ENCODE peak calls at places on chromosomes 12 and 14, in ten cellular contexts. O is omental fat pad, T is nephron progenitor cell, Q is IMR-90, K is endothelial cell, G is Peyer's patch, M is WTC11, X is fibroblast of pulmonary artery, W is esophagus squamous epithelium, C is HFF-Myc. Y is an unnamed sample.

GRCh38 chr12:102548543-102548942 is 68.2 kb upstream of the IGF1 start:
- DNase-seq in O (no peak), T (no peak), Q (no peak), K (no peak), G (no peak), M (no peak), X (no peak), W (no peak), C (no peak), Y (no peak)

GRCh38 chr14:72045885-72046284 is 113.7 kb downstream of the RGS6 start:
- DNase-seq in O (no peak), T (no peak), Q (no peak), K (no peak), G (no peak), M (no peak), X (no peak), W (no peak), C (no peak), Y (no peak)

GRCh38 chr14:21066882-21067502 is 3.1 kb upstream of the ARHGEF40 start:
- DNase-seq in O (no peak), T (no peak), Q (no peak), K (no peak), G (no peak), M (no peak), X (no peak), W (no peak), C (no peak), Y (no peak)

GRCh38 chr14:24052656-24053547 is 1.1 kb downstream of the CARMIL3 start:
- DNase-seq in O (no peak), T (no peak), Q (no peak), K (no peak), G (no peak), M (no peak), X (no peak), W (no peak), C (no peak), Y (no peak)

GRCh38 chr14:92702441-92702918 is 45.9 kb downstream of the LGMN start:
- DNase-seq in O (no peak), T (no peak), Q (no peak), K (no peak), G (peak), M (no peak), X (no peak), W (no peak), C (no peak), Y (no peak)

GRCh38 chr12:107125833-107126232 is 32.5 kb upstream of the CRY1 start:
- DNase-seq in O (no peak), T (no peak), Q (no peak), K (no peak), G (no peak), M (no peak), X (no peak), W (no peak), C (no peak), Y (no peak)

GRCh38 chr14:37591941-37592287 is 3.1 kb downstream of the FOXA1 start:
- DNase-seq in O (no peak), T (no peak), Q (no peak), K (no peak), G (no peak), M (peak), X (no peak), W (no peak), C (no peak), Y (no peak)

GRCh38 chr14:102028733-102029132 is 58.1 kb downstream of the HSP90AA1 start:
- DNase-seq in O (no peak), T (no peak), Q (peak), K (no peak), G (no peak), M (no peak), X (peak), W (no peak), C (no peak), Y (peak)

GRCh38 chr12:77435446-77436091 is 370.2 kb upstream of the E2F7 start:
- DNase-seq in O (no peak), T (no peak), Q (no peak), K (no peak), G (no peak), M (no peak), X (no peak), W (no peak), C (no peak), Y (no peak)

GRCh38 chr14:37592288-37593274 is 2.5 kb downstream of the FOXA1 start:
- DNase-seq in O (no peak), T (peak), Q (no peak), K (no peak), G (no peak), M (peak), X (no peak), W (no peak), C (no peak), Y (no peak)

GRCh38 chr12:49909826-49910225 is 6.1 kb upstream of the FAIM2 start:
- DNase-seq in O (no peak), T (peak), Q (peak), K (no peak), G (no peak), M (peak), X (peak), W (no peak), C (peak), Y (peak)

GRCh38 chr12:92558806-92559205 is 144.0 kb upstream of the PLEKHG7 start:
- DNase-seq in O (no peak), T (no peak), Q (peak), K (no peak), G (no peak), M (no peak), X (no peak), W (no peak), C (no peak), Y (no peak)

GRCh38 chr12:121017966-121018491 is 1.7 kb upstream of the C12orf43 start:
- DNase-seq in O (no peak), T (no peak), Q (no peak), K (no peak), G (no peak), M (no peak), X (no peak), W (no peak), C (no peak), Y (no peak)

GRCh38 chr14:68463705-68464104 is 329.2 kb downstream of the ZFP36L1 start:
- DNase-seq in O (no peak), T (no peak), Q (no peak), K (no peak), G (no peak), M (no peak), X (no peak), W (no peak), C (no peak), Y (no peak)

GRCh38 chr14:68464716-68465115 is 328.2 kb downstream of the ZFP36L1 start:
- DNase-seq in O (no peak), T (no peak), Q (peak), K (no peak), G (no peak), M (no peak), X (no peak), W (no peak), C (no peak), Y (no peak)

GRCh38 chr14:68463299-68463698 is 329.6 kb downstream of the ZFP36L1 start:
- DNase-seq in O (no peak), T (no peak), Q (no peak), K (no peak), G (no peak), M (no peak), X (no peak), W (no peak), C (no peak), Y (no peak)

GRCh38 chr14:68461086-68461485 is 331.8 kb downstream of the ZFP36L1 start:
- DNase-seq in O (no peak), T (no peak), Q (no peak), K (no peak), G (no peak), M (no peak), X (no peak), W (no peak), C (no peak), Y (no peak)

GRCh38 chr14:68462683-68463082 is 330.2 kb downstream of the ZFP36L1 start:
- DNase-seq in O (no peak), T (no peak), Q (no peak), K (no peak), G (no peak), M (no peak), X (no peak), W (no peak), C (no peak), Y (no peak)
- TF ChIP-seq CTCF in O (no peak), T (no peak), Q (peak), K (no peak), G (no peak), M (no peak), X (peak), W (peak), C (peak), Y (peak)

DNA sequence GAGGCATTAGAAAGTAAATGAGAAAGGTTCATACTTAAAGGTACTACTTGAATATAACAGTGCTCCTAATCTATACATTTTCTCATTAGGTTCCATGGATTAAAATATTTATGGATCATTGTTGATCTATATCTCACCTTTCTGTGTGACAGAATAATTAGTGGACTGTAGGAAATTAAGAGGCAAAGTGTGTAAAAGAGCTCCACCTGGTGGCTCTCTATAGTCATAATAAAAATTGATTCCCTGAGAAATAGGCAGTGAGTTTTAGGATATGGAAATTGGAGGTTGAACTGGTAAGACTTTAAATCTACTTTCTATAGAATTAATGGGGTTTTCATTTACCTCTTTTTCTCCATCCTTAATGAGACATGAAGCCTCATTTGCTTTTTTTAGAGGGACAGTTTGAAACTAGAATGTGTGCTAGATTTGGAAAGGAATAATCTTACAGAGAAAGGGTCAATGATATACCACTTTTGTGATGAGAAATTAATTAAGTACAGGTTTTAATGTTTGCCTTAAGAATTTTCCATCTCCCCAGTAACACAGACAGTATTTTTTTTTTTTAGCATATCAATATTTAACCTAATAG is 11.8 kb upstream of the DERA start:
- DNase-seq in O (no peak), T (no peak), Q (no peak), K (no peak), G (no peak), M (no peak), X (no peak), W (no peak), C (no peak), Y (no peak)
- TF ChIP-seq CTCF in O (no peak), T (peak), Q (peak), K (peak), G (peak), M (peak), X (peak), W (peak), C (peak), Y (peak)

DNA sequence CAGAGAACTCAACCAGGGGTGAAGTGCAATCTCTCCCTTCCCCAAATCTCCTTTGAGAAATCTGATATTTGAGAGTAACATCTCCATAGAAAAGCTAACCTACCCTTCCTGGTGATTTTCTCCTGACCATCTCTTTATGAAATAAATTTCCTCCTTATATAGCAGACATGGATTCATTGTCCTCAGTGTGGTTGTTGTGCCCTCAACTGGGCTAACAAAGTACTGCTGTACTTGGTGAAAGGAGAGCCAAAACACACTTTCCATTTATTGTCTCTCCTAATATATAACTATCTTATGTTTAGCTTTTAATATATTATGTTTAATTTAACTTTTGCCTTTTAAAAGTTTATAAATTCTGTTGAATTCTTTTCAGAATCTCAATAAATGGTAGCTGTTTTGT is 65.1 kb upstream of the SLCO1B1 start:
- DNase-seq in O (no peak), T (no peak), Q (no peak), K (peak), G (no peak), M (peak), X (peak), W (no peak), C (no peak), Y (no peak)
- TF ChIP-seq CTCF in O (no peak), T (peak), Q (no peak), K (no peak), G (peak), M (no peak), X (peak), W (no peak), C (no peak), Y (peak)

GRCh38 chr12:42590324-42590934 is 883 bp upstream of the PRICKLE1 start:
- DNase-seq in O (no peak), T (peak), Q (no peak), K (peak), G (no peak), M (peak), X (no peak), W (no peak), C (no peak), Y (no peak)
- TF ChIP-seq CTCF in O (no peak), T (no peak), Q (no peak), K (no peak), G (no peak), M (no peak), X (no peak), W (no peak), C (no peak), Y (no peak)

GRCh38 chr14:94555991-94556390 is 5.3 kb upstream of the SERPINA4 start:
- DNase-seq in O (peak), T (no peak), Q (no peak), K (no peak), G (no peak), M (no peak), X (no peak), W (no peak), C (no peak), Y (no peak)
- TF ChIP-seq CTCF in O (no peak), T (no peak), Q (no peak), K (no peak), G (no peak), M (no peak), X (no peak), W (no peak), C (no peak), Y (no peak)

GRCh38 chr12:57735952-57736742 is 2.4 kb downstream of the AGAP2 start:
- DNase-seq in O (no peak), T (peak), Q (peak), K (peak), G (no peak), M (peak), X (peak), W (no peak), C (no peak), Y (no peak)
- TF ChIP-seq CTCF in O (no peak), T (no peak), Q (peak), K (no peak), G (no peak), M (no peak), X (peak), W (no peak), C (peak), Y (peak)